ENCODE peak calls at places on chromosomes 12 and 14, in nine cellular contexts. One of them, this sample, is unnamed.

GRCh38 chr12:60173213-60174170 is 577.7 kb downstream of the SLC16A7 start:
- DNase-seq in fibroblast of lung: no peak
- DNase-seq in gastrocnemius medialis: no peak
- DNase-seq in hepatocyte: no peak
- DNase-seq in cardiac fibroblast: no peak
- DNase-seq in breast epithelium: no peak
- DNase-seq in HCT116: no peak
- DNase-seq in lower leg skin: no peak
- DNase-seq in endodermal cell: no peak
- DNase-seq in this sample: no peak

GRCh38 chr14:68248481-68249255 is 429.1 kb downstream of the RAD51B start:
- DNase-seq in fibroblast of lung: peak
- DNase-seq in gastrocnemius medialis: peak
- DNase-seq in hepatocyte: peak
- DNase-seq in cardiac fibroblast: peak
- DNase-seq in breast epithelium: no peak
- DNase-seq in HCT116: peak
- DNase-seq in lower leg skin: no peak
- DNase-seq in endodermal cell: peak
- DNase-seq in this sample: no peak

GRCh38 chr14:87522575-87522974 is 470.4 kb downstream of the GALC start:
- DNase-seq in fibroblast of lung: no peak
- DNase-seq in gastrocnemius medialis: no peak
- DNase-seq in hepatocyte: peak
- DNase-seq in cardiac fibroblast: no peak
- DNase-seq in breast epithelium: no peak
- DNase-seq in HCT116: no peak
- DNase-seq in lower leg skin: no peak
- DNase-seq in endodermal cell: peak
- DNase-seq in this sample: no peak

GRCh38 chr14:77593501-77593911 is 22.9 kb downstream of the SPTLC2 start:
- DNase-seq in fibroblast of lung: no peak
- DNase-seq in gastrocnemius medialis: no peak
- DNase-seq in hepatocyte: no peak
- DNase-seq in cardiac fibroblast: peak
- DNase-seq in breast epithelium: no peak
- DNase-seq in HCT116: no peak
- DNase-seq in lower leg skin: no peak
- DNase-seq in endodermal cell: no peak
- DNase-seq in this sample: no peak

GRCh38 chr12:50198829-50199228 is 31.7 kb upstream of the CERS5 start:
- DNase-seq in fibroblast of lung: no peak
- DNase-seq in gastrocnemius medialis: no peak
- DNase-seq in hepatocyte: no peak
- DNase-seq in cardiac fibroblast: no peak
- DNase-seq in breast epithelium: no peak
- DNase-seq in HCT116: no peak
- DNase-seq in lower leg skin: no peak
- DNase-seq in endodermal cell: no peak
- DNase-seq in this sample: no peak

GRCh38 chr14:93954900-93955891 is 21.2 kb downstream of the ASB2 start:
- DNase-seq in fibroblast of lung: no peak
- DNase-seq in gastrocnemius medialis: peak
- DNase-seq in hepatocyte: no peak
- DNase-seq in cardiac fibroblast: no peak
- DNase-seq in breast epithelium: no peak
- DNase-seq in HCT116: no peak
- DNase-seq in lower leg skin: no peak
- DNase-seq in endodermal cell: no peak
- DNase-seq in this sample: no peak

GRCh38 chr12:28212182-28212581 is 21.9 kb downstream of the CCDC91 start:
- DNase-seq in fibroblast of lung: no peak
- DNase-seq in gastrocnemius medialis: no peak
- DNase-seq in hepatocyte: no peak
- DNase-seq in cardiac fibroblast: no peak
- DNase-seq in breast epithelium: no peak
- DNase-seq in HCT116: no peak
- DNase-seq in lower leg skin: no peak
- DNase-seq in endodermal cell: no peak
- DNase-seq in this sample: no peak

GRCh38 chr12:94263905-94264655 is 115.7 kb downstream of the PLXNC1 start:
- DNase-seq in fibroblast of lung: no peak
- DNase-seq in gastrocnemius medialis: no peak
- DNase-seq in hepatocyte: no peak
- DNase-seq in cardiac fibroblast: no peak
- DNase-seq in breast epithelium: no peak
- DNase-seq in HCT116: no peak
- DNase-seq in lower leg skin: no peak
- DNase-seq in endodermal cell: peak
- DNase-seq in this sample: no peak

GRCh38 chr14:68285421-68286179 is 466.0 kb downstream of the RAD51B start:
- DNase-seq in fibroblast of lung: no peak
- DNase-seq in gastrocnemius medialis: no peak
- DNase-seq in hepatocyte: no peak
- DNase-seq in cardiac fibroblast: no peak
- DNase-seq in breast epithelium: no peak
- DNase-seq in HCT116: no peak
- DNase-seq in lower leg skin: no peak
- DNase-seq in endodermal cell: no peak
- DNase-seq in this sample: no peak

GRCh38 chr12:19683178-19683927 is 244.1 kb downstream of the AEBP2 start:
- DNase-seq in fibroblast of lung: peak
- DNase-seq in gastrocnemius medialis: no peak
- DNase-seq in hepatocyte: no peak
- DNase-seq in cardiac fibroblast: peak
- DNase-seq in breast epithelium: no peak
- DNase-seq in HCT116: no peak
- DNase-seq in lower leg skin: no peak
- DNase-seq in endodermal cell: no peak
- DNase-seq in this sample: no peak

GRCh38 chr12:52419656-52420055 is 13.5 kb upstream of the KRT82 start:
- DNase-seq in fibroblast of lung: no peak
- DNase-seq in gastrocnemius medialis: no peak
- DNase-seq in hepatocyte: no peak
- DNase-seq in cardiac fibroblast: no peak
- DNase-seq in breast epithelium: no peak
- DNase-seq in HCT116: no peak
- DNase-seq in lower leg skin: no peak
- DNase-seq in endodermal cell: no peak
- DNase-seq in this sample: no peak

GRCh38 chr12:51368640-51369517 is 22.3 kb downstream of the GALNT6 start:
- DNase-seq in fibroblast of lung: no peak
- DNase-seq in gastrocnemius medialis: peak
- DNase-seq in hepatocyte: no peak
- DNase-seq in cardiac fibroblast: peak
- DNase-seq in breast epithelium: no peak
- DNase-seq in HCT116: no peak
- DNase-seq in lower leg skin: peak
- DNase-seq in endodermal cell: peak
- DNase-seq in this sample: no peak

GRCh38 chr12:103503546-103504480 is 8.0 kb upstream of the C12orf42 start:
- DNase-seq in fibroblast of lung: no peak
- DNase-seq in gastrocnemius medialis: no peak
- DNase-seq in hepatocyte: peak
- DNase-seq in cardiac fibroblast: no peak
- DNase-seq in breast epithelium: no peak
- DNase-seq in HCT116: peak
- DNase-seq in lower leg skin: no peak
- DNase-seq in endodermal cell: peak
- DNase-seq in this sample: no peak

DNA sequence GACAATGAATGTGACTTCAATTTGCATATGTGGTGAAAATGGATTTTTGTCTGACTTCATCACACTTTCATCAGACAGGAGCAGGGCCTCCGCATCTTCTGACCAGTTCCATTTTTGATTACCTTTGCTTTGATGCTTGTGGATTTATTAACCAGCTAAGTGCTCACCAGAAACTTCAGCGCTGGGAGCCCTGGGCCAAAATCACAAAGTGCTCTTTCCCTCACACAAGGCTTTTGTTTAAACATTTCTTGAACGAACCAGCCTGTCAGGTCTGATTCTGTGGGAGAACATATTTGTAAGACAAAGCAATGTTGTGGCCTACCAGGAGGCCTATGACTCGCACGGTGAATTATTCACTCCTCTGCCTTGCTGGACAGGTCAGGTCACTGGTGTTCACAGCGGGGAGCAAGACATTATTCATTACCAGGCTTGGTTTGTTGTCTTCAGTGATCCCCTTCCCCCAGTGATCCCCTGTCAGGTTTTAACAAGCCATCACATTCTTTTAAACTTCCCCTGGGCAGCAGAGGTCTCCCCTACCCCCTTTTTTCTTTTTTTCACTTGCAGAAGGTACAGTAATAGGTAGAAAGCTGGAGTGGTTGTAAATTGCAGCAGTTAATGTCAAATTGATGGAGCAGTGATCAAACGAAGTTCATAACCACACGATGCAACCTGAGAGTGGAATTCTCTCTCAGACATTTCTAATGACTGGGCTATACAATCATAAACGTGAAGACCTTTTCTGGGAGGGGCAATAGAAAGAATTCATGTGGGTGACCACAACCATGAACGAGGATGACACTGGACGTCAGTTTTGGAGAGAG is 167.5 kb upstream of the PRICKLE1 start:
- DNase-seq in fibroblast of lung: peak
- DNase-seq in gastrocnemius medialis: no peak
- DNase-seq in hepatocyte: peak
- DNase-seq in cardiac fibroblast: peak
- DNase-seq in breast epithelium: peak
- DNase-seq in HCT116: peak
- DNase-seq in lower leg skin: no peak
- DNase-seq in endodermal cell: peak
- DNase-seq in this sample: no peak
- TF ChIP-seq CTCF in fibroblast of lung: no peak
- TF ChIP-seq CTCF in gastrocnemius medialis: no peak
- TF ChIP-seq CTCF in hepatocyte: no peak
- TF ChIP-seq CTCF in cardiac fibroblast: no peak
- TF ChIP-seq CTCF in breast epithelium: no peak
- TF ChIP-seq CTCF in HCT116: no peak
- TF ChIP-seq CTCF in lower leg skin: no peak
- TF ChIP-seq CTCF in endodermal cell: no peak
- TF ChIP-seq CTCF in this sample: no peak

DNA sequence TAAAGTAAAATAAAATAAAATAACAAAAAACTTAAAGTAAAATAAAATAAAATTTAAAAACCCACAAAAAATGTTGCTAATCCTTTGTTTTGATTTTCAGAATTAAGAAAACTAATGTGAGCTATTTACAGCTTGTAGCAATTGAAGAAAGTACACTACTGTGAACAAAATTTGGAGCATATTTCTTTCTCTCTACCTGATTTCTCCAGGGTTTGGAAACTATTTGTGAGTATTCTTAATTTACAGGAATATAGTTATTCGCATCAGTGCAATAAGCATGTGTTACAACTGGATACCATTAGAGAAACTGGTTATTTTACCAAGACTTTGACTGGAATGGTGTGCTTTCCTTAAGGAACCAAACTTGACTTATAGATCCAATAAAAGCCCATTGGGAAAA is 86.1 kb upstream of the CNOT2 start:
- DNase-seq in fibroblast of lung: no peak
- DNase-seq in gastrocnemius medialis: no peak
- DNase-seq in hepatocyte: no peak
- DNase-seq in cardiac fibroblast: no peak
- DNase-seq in breast epithelium: no peak
- DNase-seq in HCT116: no peak
- DNase-seq in lower leg skin: no peak
- DNase-seq in endodermal cell: no peak
- DNase-seq in this sample: no peak
- TF ChIP-seq CTCF in fibroblast of lung: no peak
- TF ChIP-seq CTCF in gastrocnemius medialis: no peak
- TF ChIP-seq CTCF in hepatocyte: no peak
- TF ChIP-seq CTCF in cardiac fibroblast: no peak
- TF ChIP-seq CTCF in breast epithelium: no peak
- TF ChIP-seq CTCF in HCT116: no peak
- TF ChIP-seq CTCF in lower leg skin: no peak
- TF ChIP-seq CTCF in endodermal cell: no peak
- TF ChIP-seq CTCF in this sample: no peak

GRCh38 chr12:92614502-92614901 is 88.3 kb upstream of the PLEKHG7 start:
- DNase-seq in fibroblast of lung: no peak
- DNase-seq in gastrocnemius medialis: no peak
- DNase-seq in hepatocyte: no peak
- DNase-seq in cardiac fibroblast: no peak
- DNase-seq in breast epithelium: no peak
- DNase-seq in HCT116: no peak
- DNase-seq in lower leg skin: no peak
- DNase-seq in endodermal cell: no peak
- DNase-seq in this sample: no peak

GRCh38 chr12:92612611-92613010 is 90.2 kb upstream of the PLEKHG7 start:
- DNase-seq in fibroblast of lung: no peak
- DNase-seq in gastrocnemius medialis: no peak
- DNase-seq in hepatocyte: no peak
- DNase-seq in cardiac fibroblast: no peak
- DNase-seq in breast epithelium: no peak
- DNase-seq in HCT116: no peak
- DNase-seq in lower leg skin: no peak
- DNase-seq in endodermal cell: no peak
- DNase-seq in this sample: no peak

GRCh38 chr12:92619026-92619425 is 83.8 kb upstream of the PLEKHG7 start:
- DNase-seq in fibroblast of lung: no peak
- DNase-seq in gastrocnemius medialis: no peak
- DNase-seq in hepatocyte: no peak
- DNase-seq in cardiac fibroblast: no peak
- DNase-seq in breast epithelium: no peak
- DNase-seq in HCT116: no peak
- DNase-seq in lower leg skin: no peak
- DNase-seq in endodermal cell: no peak
- DNase-seq in this sample: no peak

GRCh38 chr12:92614041-92614440 is 88.7 kb upstream of the PLEKHG7 start:
- DNase-seq in fibroblast of lung: no peak
- DNase-seq in gastrocnemius medialis: no peak
- DNase-seq in hepatocyte: no peak
- DNase-seq in cardiac fibroblast: no peak
- DNase-seq in breast epithelium: no peak
- DNase-seq in HCT116: no peak
- DNase-seq in lower leg skin: no peak
- DNase-seq in endodermal cell: no peak
- DNase-seq in this sample: no peak

DNA sequence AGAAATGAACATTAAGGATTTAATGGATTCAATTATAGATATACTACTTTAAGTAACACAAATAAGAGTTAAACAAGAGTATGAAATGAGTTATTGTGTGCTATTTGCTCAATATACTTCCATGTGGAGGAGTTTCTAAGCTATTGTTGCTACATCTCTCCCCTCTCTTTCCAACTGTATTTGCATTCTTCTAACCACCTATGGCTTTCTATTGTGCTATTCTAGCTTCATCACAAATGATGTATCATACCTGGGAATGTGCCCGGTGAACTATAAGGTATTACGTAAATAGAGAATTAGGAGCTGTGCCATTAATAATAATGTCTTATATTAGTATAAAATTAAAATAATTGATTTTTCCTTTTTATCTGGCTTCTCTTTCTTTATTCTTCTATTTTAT is 87.1 kb upstream of the PLEKHG7 start:
- DNase-seq in fibroblast of lung: no peak
- DNase-seq in gastrocnemius medialis: no peak
- DNase-seq in hepatocyte: no peak
- DNase-seq in cardiac fibroblast: peak
- DNase-seq in breast epithelium: no peak
- DNase-seq in HCT116: no peak
- DNase-seq in lower leg skin: no peak
- DNase-seq in endodermal cell: no peak
- DNase-seq in this sample: no peak
- TF ChIP-seq CTCF in fibroblast of lung: no peak
- TF ChIP-seq CTCF in gastrocnemius medialis: no peak
- TF ChIP-seq CTCF in hepatocyte: no peak
- TF ChIP-seq CTCF in cardiac fibroblast: no peak
- TF ChIP-seq CTCF in breast epithelium: no peak
- TF ChIP-seq CTCF in HCT116: no peak
- TF ChIP-seq CTCF in lower leg skin: no peak
- TF ChIP-seq CTCF in endodermal cell: no peak
- TF ChIP-seq CTCF in this sample: no peak

GRCh38 chr12:107992870-107993451 is 136.1 kb upstream of the WSCD2 start:
- DNase-seq in fibroblast of lung: peak
- DNase-seq in gastrocnemius medialis: no peak
- DNase-seq in hepatocyte: peak
- DNase-seq in cardiac fibroblast: peak
- DNase-seq in breast epithelium: no peak
- DNase-seq in HCT116: peak
- DNase-seq in lower leg skin: no peak
- DNase-seq in endodermal cell: peak
- DNase-seq in this sample: no peak
- TF ChIP-seq CTCF in fibroblast of lung: peak
- TF ChIP-seq CTCF in gastrocnemius medialis: no peak
- TF ChIP-seq CTCF in hepatocyte: peak
- TF ChIP-seq CTCF in cardiac fibroblast: peak
- TF ChIP-seq CTCF in breast epithelium: no peak
- TF ChIP-seq CTCF in HCT116: peak
- TF ChIP-seq CTCF in lower leg skin: no peak
- TF ChIP-seq CTCF in endodermal cell: peak
- TF ChIP-seq CTCF in this sample: peak